ENCODE peak calls at places on chromosome 11, in seven cellular contexts. N is neuronal stem cell; F is WERI-Rb-1; H is CD8-positive, alpha-beta T cell; I is fibroblast of lung; M is brain microvascular endothelial cell; T is mesendoderm. V is an unnamed sample.

GRCh38 chr11:9799901-9800300 is 136.0 kb downstream of the SWAP70 start:
- DNase-seq in T (no peak), F (no peak), H (no peak), M (no peak), I (peak), N (no peak), V (no peak)

GRCh38 chr11:68002943-68003845 is 703 bp downstream of the UNC93B1 start:
- DNase-seq in T (no peak), H (peak), F (no peak), I (no peak), N (no peak), M (no peak), V (no peak)

GRCh38 chr11:78420255-78420764 is 2.7 kb upstream of the GAB2 start:
- DNase-seq in H (peak), N (peak), F (peak), I (peak), M (peak), T (peak), V (peak)

GRCh38 chr11:79404325-79404724 is 36.5 kb downstream of the TENM4 start:
- DNase-seq in M (no peak), H (no peak), N (no peak), I (no peak), F (no peak), T (no peak), V (peak)

GRCh38 chr11:47220401-47220821 is 5.6 kb downstream of the DDB2 start:
- DNase-seq in N (no peak), H (no peak), T (no peak), M (peak), F (no peak), I (peak), V (peak)

GRCh38 chr11:123408619-123409455 is 21.2 kb upstream of the GRAMD1B start:
- DNase-seq in M (no peak), T (no peak), I (no peak), N (no peak), H (no peak), F (no peak), V (no peak)

GRCh38 chr11:87251560-87251959 is 213.8 kb downstream of the TMEM135 start:
- DNase-seq in I (no peak), N (no peak), F (no peak), H (no peak), T (no peak), M (no peak), V (no peak)

GRCh38 chr11:35288817-35289541 is 130.4 kb downstream of the SLC1A2 start:
- DNase-seq in T (no peak), H (no peak), M (peak), I (peak), N (no peak), F (no peak), V (no peak)

GRCh38 chr11:61507962-61508824 is at the start of gene LRRC10B:
- DNase-seq in N (peak), M (no peak), T (peak), I (no peak), F (no peak), H (no peak), V (no peak)

GRCh38 chr11:61954106-61955030 is 4.2 kb downstream of the BEST1 start:
- DNase-seq in I (no peak), H (no peak), M (no peak), T (no peak), F (no peak), N (no peak), V (no peak)

GRCh38 chr11:26045082-26045481 is 286.8 kb upstream of the ANO3 start:
- DNase-seq in F (no peak), I (no peak), T (no peak), M (no peak), H (no peak), N (no peak), V (no peak)

GRCh38 chr11:68122936-68123539 is 1.9 kb upstream of the CHKA start:
- DNase-seq in F (no peak), N (no peak), M (no peak), T (peak), I (no peak), H (no peak), V (no peak)

GRCh38 chr11:45833761-45834160 is 13.5 kb upstream of the CRY2 start:
- DNase-seq in I (no peak), T (no peak), F (no peak), M (no peak), H (no peak), N (no peak), V (no peak)

GRCh38 chr11:65557280-65558001 is 718 bp downstream of the LTBP3 start:
- DNase-seq in T (peak), M (no peak), H (no peak), N (no peak), F (no peak), I (no peak), V (no peak)

DNA sequence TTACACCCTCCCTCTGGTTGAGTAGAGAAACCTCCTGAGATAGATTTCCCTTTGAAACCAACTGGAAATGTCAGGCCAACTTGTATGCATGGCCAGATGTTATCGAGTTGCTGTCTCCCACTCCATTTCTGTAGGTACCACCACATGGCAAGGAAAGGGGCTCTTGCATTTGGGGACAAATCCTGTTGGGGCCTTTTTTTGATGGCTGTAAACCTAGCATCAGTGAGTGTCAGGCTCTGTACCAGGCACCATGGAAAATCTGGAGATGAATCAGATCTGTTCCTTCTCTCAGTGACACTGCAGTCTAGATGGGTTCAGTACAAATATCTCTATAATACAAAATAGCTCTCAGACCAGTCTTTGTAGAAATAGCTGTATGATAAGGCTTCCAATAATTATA is 58.4 kb downstream of the TRAF6 start:
- DNase-seq in H (no peak), F (no peak), N (no peak), T (no peak), I (no peak), M (no peak), V (no peak)
- H3K4me3 ChIP-seq in H (no peak), F (no peak), N (no peak), T (no peak), I (no peak), M (no peak), V (no peak)

GRCh38 chr11:84536456-84536855 is 1090.7 kb downstream of the DLG2 start:
- DNase-seq in I (no peak), N (no peak), H (no peak), F (no peak), M (no peak), T (no peak), V (no peak)
- H3K4me3 ChIP-seq in I (no peak), N (no peak), H (no peak), F (no peak), M (no peak), T (no peak), V (no peak)

GRCh38 chr11:69773626-69774353 is 1.4 kb downstream of the FGF4 start:
- DNase-seq in N (no peak), I (no peak), M (no peak), F (no peak), T (no peak), H (no peak), V (no peak)
- H3K4me3 ChIP-seq in N (no peak), I (no peak), M (no peak), F (no peak), T (no peak), H (no peak), V (no peak)

GRCh38 chr11:16604784-16605439 is 133.5 kb upstream of the C11orf58 start:
- DNase-seq in M (peak), H (no peak), T (peak), I (peak), F (peak), N (peak), V (no peak)
- H3K4me3 ChIP-seq in M (peak), H (peak), T (peak), I (peak), F (peak), N (peak), V (peak)

DNA sequence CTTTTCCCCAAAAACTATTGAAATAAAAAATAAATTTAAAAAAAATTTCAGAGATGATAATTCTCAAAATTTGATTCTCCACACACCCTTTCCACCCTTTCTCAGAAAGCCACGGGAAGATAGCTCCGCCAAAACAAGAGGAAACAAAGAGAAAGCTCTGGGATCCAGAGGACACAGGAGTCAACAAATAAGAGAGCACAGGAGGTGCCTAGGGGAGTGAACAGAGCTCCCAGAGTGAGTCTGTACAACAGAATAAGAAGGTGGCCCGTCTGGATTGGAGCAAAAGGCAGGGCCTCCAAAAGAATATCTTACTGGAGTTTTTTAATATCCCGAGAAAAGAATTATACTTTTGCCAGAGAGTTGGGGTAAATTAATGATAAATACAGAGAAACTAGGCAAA is 96.3 kb upstream of the DRD2 start:
- DNase-seq in I (no peak), N (no peak), T (no peak), H (no peak), F (no peak), M (no peak), V (no peak)
- H3K4me3 ChIP-seq in I (no peak), N (no peak), T (no peak), H (no peak), F (no peak), M (no peak), V (no peak)

GRCh38 chr11:73218830-73219215 is 742 bp downstream of the P2RY2 start:
- DNase-seq in F (no peak), M (no peak), I (no peak), T (no peak), N (no peak), H (no peak), V (no peak)
- H3K4me3 ChIP-seq in F (no peak), M (peak), I (no peak), T (no peak), N (peak), H (no peak), V (peak)

V was measured in skeletal muscle cell.